ENCODE peak calls at places on chromosome 7, in nine cellular contexts. T is AG10803; J is bronchial epithelial cell; B is left ventricle myocardium inferior; W is thyroid gland; H is uterus; P is aorta; M is Jurkat, Clone E6-1; E is GM06990. U is an unnamed sample.

GRCh38 chr7:1787681-1788235 is 117.7 kb downstream of the ELFN1 start:
- DNase-seq in T (no peak), J (no peak), B (no peak), W (no peak), H (no peak), P (peak; percentile 47), M (no peak), E (no peak), U (no peak)

GRCh38 chr7:128835790-128836641 is 5.8 kb downstream of the FLNC start:
- DNase-seq in T (peak; percentile 65), J (no peak), B (no peak), W (no peak), H (peak; percentile 70), P (peak; percentile 90), M (no peak), E (no peak), U (no peak)

GRCh38 chr7:95553939-95554338 is 42.4 kb downstream of the PDK4 start:
- DNase-seq in T (no peak), J (no peak), B (no peak), W (no peak), H (no peak), P (no peak), M (no peak), E (no peak), U (no peak)

GRCh38 chr7:17362439-17363095 is 64.1 kb downstream of the AHR start:
- DNase-seq in T (peak; percentile 69), J (no peak), B (no peak), W (no peak), H (no peak), P (no peak), M (no peak), E (no peak), U (no peak)

GRCh38 chr7:69577221-69577620 is 21.1 kb upstream of the AUTS2 start:
- DNase-seq in T (peak; percentile 68), J (no peak), B (no peak), W (no peak), H (no peak), P (no peak), M (no peak), E (peak; percentile 20), U (no peak)

GRCh38 chr7:39609462-39610149 is 13.8 kb upstream of the RALA start:
- DNase-seq in T (no peak), J (no peak), B (peak; percentile 33), W (peak; percentile 11), H (no peak), P (peak; percentile 80), M (no peak), E (peak; percentile 37), U (no peak)

GRCh38 chr7:19001854-19002253 is 115.6 kb downstream of the TWIST1 start:
- DNase-seq in T (no peak), J (no peak), B (no peak), W (no peak), H (no peak), P (no peak), M (no peak), E (no peak), U (no peak)

GRCh38 chr7:22445871-22446270 is 54.1 kb downstream of the STEAP1B start:
- DNase-seq in T (no peak), J (no peak), B (no peak), W (no peak), H (no peak), P (no peak), M (no peak), E (no peak), U (no peak)

GRCh38 chr7:35261041-35261440 is 7.1 kb upstream of the TBX20 start:
- DNase-seq in T (no peak), J (no peak), B (no peak), W (no peak), H (no peak), P (no peak), M (no peak), E (no peak), U (no peak)

DNA sequence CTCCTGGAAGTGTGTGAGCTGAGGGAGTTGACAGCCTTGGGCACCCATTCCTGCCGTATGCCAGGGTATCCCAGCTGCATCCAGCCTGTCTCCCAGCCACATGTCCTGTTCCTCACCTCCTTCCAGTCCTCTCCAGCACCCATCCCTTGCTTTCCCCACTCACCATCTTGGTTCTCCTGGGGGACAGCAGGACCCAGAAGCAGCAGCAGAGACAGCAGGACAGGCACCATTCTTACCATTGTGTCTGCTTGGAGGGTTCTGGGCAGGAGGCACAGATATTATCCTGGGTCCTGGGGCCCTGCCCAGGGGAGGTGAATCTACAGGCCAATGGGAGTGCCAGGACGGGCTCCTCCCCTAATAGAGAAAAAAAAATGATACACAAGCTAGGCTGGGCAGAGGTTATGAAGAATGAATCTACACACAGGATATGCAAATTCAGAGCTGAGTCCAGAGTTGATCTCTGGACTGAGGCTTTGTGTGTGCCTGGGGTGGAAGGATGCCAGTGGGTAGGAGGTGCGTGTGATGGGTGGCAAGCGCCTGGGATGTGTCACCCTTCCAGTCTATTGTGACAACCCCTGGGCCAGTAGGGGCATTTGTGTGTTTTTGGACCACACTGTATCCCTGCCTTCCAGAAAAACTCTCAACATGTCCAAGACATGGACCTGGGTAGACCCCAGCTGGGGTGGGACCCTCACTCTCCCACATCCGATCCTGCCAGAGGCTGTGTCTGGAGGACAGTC is at the start of gene AZGP1:
- DNase-seq in T (no peak), J (peak; percentile 39), B (peak; percentile 56), W (no peak), H (no peak), P (no peak), M (no peak), E (no peak), U (no peak)
- H3K4me3 ChIP-seq in T (no peak within 1 kb of the TSS), J (no peak within 1 kb of the TSS), B (peak within 1 kb of the TSS; percentile 54), W (no peak within 1 kb of the TSS), H (no peak within 1 kb of the TSS), P (no peak within 1 kb of the TSS), M (no peak within 1 kb of the TSS), E (no peak within 1 kb of the TSS), U (no peak within 1 kb of the TSS)

GRCh38 chr7:46939558-46939957 is 642.4 kb downstream of the TNS3 start:
- DNase-seq in T (no peak), J (no peak), B (no peak), W (peak; percentile 55), H (no peak), P (no peak), M (no peak), E (no peak), U (no peak)

GRCh38 chr7:46939089-46939488 is 642.8 kb downstream of the TNS3 start:
- DNase-seq in T (no peak), J (no peak), B (no peak), W (no peak), H (no peak), P (no peak), M (no peak), E (no peak), U (no peak)

GRCh38 chr7:46942574-46942973 is 639.3 kb downstream of the TNS3 start:
- DNase-seq in T (no peak), J (no peak), B (no peak), W (no peak), H (no peak), P (no peak), M (no peak), E (no peak), U (no peak)

GRCh38 chr7:46937826-46938225 is 644.1 kb downstream of the TNS3 start:
- DNase-seq in T (no peak), J (no peak), B (no peak), W (no peak), H (no peak), P (no peak), M (no peak), E (no peak), U (no peak)

GRCh38 chr7:46940178-46940577 is 641.7 kb downstream of the TNS3 start:
- DNase-seq in T (no peak), J (no peak), B (no peak), W (no peak), H (no peak), P (no peak), M (no peak), E (no peak), U (no peak)
- H3K4me3 ChIP-seq in T (no peak overlapping the region), J (no peak overlapping the region), B (no peak overlapping the region), W (no peak overlapping the region), H (no peak overlapping the region), P (no peak overlapping the region), M (no peak overlapping the region), E (no peak overlapping the region), U (no peak overlapping the region)

GRCh38 chr7:100430450-100431285 is 1.0 kb downstream of the MEPCE start:
- DNase-seq in T (peak; percentile 24), J (no peak), B (no peak), W (peak; percentile 49), H (no peak), P (peak; percentile 77), M (no peak), E (peak; percentile 28), U (no peak)

GRCh38 chr7:100432621-100433275 is 3.1 kb downstream of the MEPCE start:
- DNase-seq in T (no peak), J (no peak), B (no peak), W (no peak), H (no peak), P (peak; percentile 54), M (no peak), E (no peak), U (no peak)

GRCh38 chr7:100429637-100430449 is at the start of gene MEPCE:
- DNase-seq in T (peak; percentile 96), J (peak; percentile 74), B (peak; percentile 97), W (peak; percentile 97), H (peak; percentile 98), P (peak; percentile 99), M (peak; percentile 91), E (peak; percentile 96), U (peak; percentile 88)

GRCh38 chr7:100432053-100432452 is 2.4 kb downstream of the MEPCE start:
- DNase-seq in T (no peak), J (no peak), B (no peak), W (peak; percentile 64), H (no peak), P (peak; percentile 15), M (no peak), E (no peak), U (no peak)

DNA sequence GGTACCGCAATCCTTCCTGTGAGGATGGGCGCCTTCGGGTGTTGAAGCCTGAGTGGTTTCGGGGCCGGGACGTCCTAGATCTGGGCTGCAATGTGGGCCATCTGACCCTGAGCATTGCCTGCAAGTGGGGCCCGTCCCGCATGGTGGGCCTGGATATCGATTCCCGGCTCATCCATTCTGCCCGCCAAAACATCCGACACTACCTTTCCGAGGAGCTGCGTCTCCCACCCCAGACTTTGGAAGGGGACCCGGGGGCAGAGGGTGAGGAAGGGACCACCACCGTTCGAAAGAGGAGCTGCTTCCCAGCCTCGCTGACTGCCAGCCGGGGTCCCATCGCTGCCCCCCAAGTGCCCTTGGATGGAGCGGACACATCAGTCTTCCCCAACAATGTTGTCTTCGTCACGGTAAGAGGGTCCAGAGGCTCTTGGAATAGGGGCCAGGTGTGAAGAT is 1.7 kb downstream of the MEPCE start:
- DNase-seq in T (no peak), J (no peak), B (no peak), W (no peak), H (no peak), P (peak; percentile 73), M (no peak), E (no peak), U (no peak)
- H3K4me3 ChIP-seq in T (peak overlapping the region; percentile 91), J (no peak overlapping the region), B (peak overlapping the region; percentile 86), W (no peak overlapping the region), H (no peak overlapping the region), P (no peak overlapping the region), M (peak overlapping the region; percentile 69), E (peak overlapping the region; percentile 89), U (peak overlapping the region; percentile 80)

DNA sequence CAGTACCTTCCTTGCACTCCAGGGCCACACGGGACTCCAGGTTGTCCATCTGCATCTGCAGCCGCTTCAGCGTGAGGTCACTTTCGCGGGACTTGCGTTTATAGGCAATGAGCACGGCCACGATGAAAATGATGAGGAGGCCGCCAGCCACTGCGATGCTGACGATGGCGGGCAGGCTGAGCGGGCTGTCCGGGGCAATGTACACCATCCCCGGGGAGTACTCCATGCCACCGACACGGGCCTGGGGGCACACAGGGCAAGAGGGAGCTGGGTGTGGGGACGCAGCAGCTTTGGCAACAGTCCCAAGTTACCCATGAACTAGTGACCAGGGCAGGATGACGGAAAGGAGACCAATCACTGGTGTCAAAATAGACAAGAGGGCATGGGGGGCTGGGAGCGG is 396.6 kb downstream of the PLXNA4 start:
- DNase-seq in T (no peak), J (no peak), B (no peak), W (no peak), H (no peak), P (peak; percentile 66), M (no peak), E (no peak), U (no peak)
- H3K4me3 ChIP-seq in T (no peak overlapping the region), J (no peak overlapping the region), B (no peak overlapping the region), W (no peak overlapping the region), H (no peak overlapping the region), P (no peak overlapping the region), M (no peak overlapping the region), E (no peak overlapping the region), U (no peak overlapping the region)